ENCODE peak calls at places on chromosomes 2 and 18, in six cellular contexts. X is body of pancreas, I is GM13977, C is left ventricle myocardium inferior, S is IMR-90, V is NB4. H is an unnamed sample.

GRCh38 chr2:201806442-201806841 is at the start of gene CDK15:
- DNase-seq in X (no peak), V (no peak), S (peak), I (no peak), C (no peak), H (peak)

GRCh38 chr2:86286518-86286917 is 50.9 kb downstream of the REEP1 start:
- DNase-seq in X (peak), V (no peak), I (no peak), S (no peak), C (no peak), H (no peak)

GRCh38 chr2:37168217-37168981 is 11.6 kb upstream of the EIF2AK2 start:
- DNase-seq in C (no peak), V (peak), I (peak), S (peak), X (peak), H (no peak)

GRCh38 chr2:11692966-11693521 is 23.0 kb upstream of the NTSR2 start:
- DNase-seq in X (peak), S (peak), V (peak), C (no peak), I (peak), H (peak)

GRCh38 chr2:132627542-132627941 is 42.5 kb downstream of the LYPD1 start:
- DNase-seq in V (no peak), X (no peak), C (no peak), I (no peak), S (no peak), H (no peak)

GRCh38 chr18:10420561-10421352 is 33.7 kb upstream of the APCDD1 start:
- DNase-seq in X (no peak), C (no peak), I (no peak), V (no peak), S (peak), H (no peak)

GRCh38 chr2:25349397-25349796 is 7.7 kb upstream of the DNMT3A start:
- DNase-seq in V (no peak), S (peak), C (no peak), I (no peak), X (no peak), H (peak)

GRCh38 chr18:47113796-47114540 is 36.3 kb downstream of the HDHD2 start:
- DNase-seq in S (peak), V (no peak), I (no peak), X (no peak), C (no peak), H (no peak)

GRCh38 chr18:8610442-8610801 is 1.2 kb downstream of the RAB12 start:
- DNase-seq in V (peak), I (no peak), X (peak), C (no peak), S (peak), H (no peak)

DNA sequence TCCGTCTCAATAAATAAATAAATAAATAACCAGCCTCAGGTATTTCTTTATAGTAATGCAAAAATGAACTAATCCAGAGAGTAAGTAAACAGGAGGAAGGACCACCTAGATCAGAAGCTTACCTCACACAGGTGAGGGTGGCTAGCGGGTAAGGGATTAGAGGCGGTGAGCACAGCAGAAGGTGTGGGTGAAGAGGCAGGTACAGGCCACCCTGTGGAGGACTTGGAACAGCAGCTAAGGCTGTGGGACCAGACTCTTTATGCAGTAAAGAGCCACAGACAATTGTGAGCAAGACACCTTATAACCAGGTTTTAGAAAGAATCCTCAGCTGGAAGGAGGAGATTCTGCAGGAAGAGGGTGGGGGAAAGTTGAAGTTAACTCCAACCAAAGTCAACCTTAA is 34.2 kb upstream of the TTR start:
- DNase-seq in I (no peak), X (no peak), S (no peak), C (no peak), V (no peak), H (no peak)
- TF ChIP-seq CTCF in I (no peak), X (no peak), S (no peak), C (no peak), V (no peak), H (no peak)

DNA sequence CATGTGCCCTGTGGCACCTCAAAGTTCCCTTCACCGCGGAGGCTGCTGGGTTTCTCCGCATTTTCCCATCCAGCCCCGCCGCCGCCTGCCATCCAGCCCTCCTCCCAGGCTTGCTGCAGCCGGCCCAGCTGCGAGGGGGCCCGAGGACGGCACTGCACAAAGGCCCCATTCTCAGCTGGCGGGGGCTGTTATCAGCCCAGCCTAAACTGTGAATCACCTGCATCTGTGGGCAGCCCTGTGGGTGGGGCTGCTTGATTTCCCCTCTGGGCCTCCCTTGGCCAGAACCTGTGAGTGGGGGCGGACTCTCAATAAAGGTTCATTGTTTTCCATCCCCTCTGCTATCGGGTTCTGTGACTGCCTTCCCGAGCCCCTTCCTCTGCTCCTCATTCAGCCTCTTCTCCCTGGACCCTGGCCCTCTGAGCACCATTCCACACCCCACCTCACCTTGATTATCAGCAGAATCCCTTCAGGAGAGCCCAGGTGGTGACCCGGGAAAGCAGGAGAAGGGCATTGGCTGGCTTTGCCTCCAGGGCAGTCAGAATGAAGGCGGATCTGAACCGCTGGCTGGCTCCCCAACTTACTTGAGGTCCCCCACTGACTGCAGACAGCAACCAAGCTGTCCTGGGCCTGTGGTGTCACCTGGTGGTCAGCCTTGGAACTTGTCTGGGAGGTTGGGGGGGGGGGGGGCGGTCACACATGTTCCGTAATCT is 204.5 kb downstream of the ZFP36L2 start:
- DNase-seq in S (no peak), V (peak), I (no peak), C (no peak), X (peak), H (no peak)
- TF ChIP-seq CTCF in S (peak), V (peak), I (peak), C (no peak), X (peak), H (no peak)

GRCh38 chr2:238015705-238016104 is 45.1 kb upstream of the SCLY start:
- DNase-seq in V (no peak), C (no peak), S (no peak), I (no peak), X (no peak), H (no peak)
- TF ChIP-seq CTCF in V (peak), C (peak), S (no peak), I (peak), X (no peak), H (peak)

DNA sequence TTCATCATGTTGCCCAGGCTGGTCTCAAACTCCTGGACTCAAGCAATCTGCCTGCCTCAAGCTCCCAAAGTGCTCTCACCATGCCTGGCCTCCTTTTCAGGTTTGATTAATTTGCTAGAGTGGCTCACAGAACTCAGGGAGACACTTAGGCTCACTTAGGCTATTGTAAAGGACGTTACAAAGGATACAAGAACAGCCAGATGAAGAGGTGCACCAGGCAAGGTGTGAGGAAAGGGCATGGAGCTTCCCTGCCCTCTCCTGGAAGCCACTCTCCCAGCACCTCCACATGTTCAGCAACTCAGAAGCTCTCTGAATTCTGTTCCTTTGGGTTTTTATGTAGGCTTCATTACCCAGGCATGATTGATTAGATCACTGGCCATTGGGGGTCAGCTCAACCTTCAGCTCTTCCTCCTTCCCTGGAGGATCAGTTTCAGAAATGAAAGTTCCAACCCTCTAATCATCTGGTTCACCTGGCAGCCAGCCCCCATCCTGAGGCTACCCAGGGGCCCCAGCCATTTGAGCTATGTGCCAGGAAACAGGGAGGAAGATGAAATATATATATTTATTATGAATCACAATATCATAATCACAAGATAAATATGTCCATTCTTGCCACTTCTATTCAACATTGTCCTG is 78.7 kb upstream of the RGPD5 start:
- DNase-seq in C (no peak), S (no peak), I (no peak), X (peak), V (no peak), H (no peak)
- TF ChIP-seq CTCF in C (peak), S (peak), I (no peak), X (peak), V (no peak), H (peak)

GRCh38 chr18:57027190-57027708 is 119.6 kb upstream of the BOD1L2 start:
- DNase-seq in V (no peak), X (peak), I (no peak), S (no peak), C (no peak), H (no peak)
- TF ChIP-seq CTCF in V (no peak), X (no peak), I (no peak), S (no peak), C (no peak), H (no peak)

DNA sequence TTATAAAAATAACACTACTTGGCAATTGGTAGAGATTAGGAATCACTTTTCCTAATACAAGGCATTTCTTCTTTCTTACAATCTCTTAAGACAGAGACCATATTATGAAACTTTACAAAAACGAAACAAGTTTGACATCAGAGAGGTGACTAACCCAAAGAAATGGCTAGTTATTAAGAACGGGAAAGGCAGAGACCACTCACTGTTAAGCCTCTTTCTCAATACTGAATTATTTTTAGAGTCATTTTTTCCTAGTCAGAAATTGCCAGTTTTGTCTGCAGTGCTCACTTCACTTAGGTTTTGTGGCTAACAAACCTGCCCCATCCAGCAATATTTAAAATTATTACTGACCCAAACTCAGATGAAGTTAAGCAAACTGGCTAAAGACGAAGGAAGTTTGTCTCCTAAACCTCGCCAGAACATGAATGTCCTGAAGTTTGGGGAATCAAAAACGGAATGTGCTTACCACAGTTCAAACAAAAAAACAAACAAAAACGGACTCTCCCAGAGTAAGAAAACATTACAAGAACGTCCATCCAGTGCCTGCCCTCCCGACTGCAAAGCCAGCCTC is 1.3 kb downstream of the KANSL1L start:
- DNase-seq in C (no peak), X (no peak), V (peak), S (peak), I (peak), H (no peak)
- TF ChIP-seq CTCF in C (no peak), X (no peak), V (no peak), S (no peak), I (no peak), H (no peak)

DNA sequence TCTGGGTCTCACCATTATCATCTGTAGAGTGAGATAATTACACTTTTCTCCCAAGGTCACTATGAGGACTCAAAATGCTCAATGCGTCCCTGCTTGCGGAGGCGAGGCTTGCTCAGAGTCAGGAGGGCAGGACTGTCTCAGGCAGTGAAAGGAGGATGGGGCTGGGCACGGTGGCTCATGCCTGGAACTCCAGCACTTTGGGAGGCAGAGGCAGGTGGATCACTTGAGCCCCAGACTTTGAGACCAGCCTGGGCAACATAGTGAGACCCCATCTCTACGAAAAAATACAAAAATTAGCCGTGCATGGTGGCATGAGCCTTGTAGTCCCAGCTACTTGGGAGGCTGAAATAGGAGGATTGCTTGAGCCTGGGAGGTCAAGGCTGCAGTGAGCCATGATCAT is 1.8 kb upstream of the KCNIP3 start:
- DNase-seq in S (no peak), V (no peak), C (no peak), I (no peak), X (no peak), H (no peak)
- TF ChIP-seq CTCF in S (no peak), V (no peak), C (no peak), I (no peak), X (no peak), H (no peak)

GRCh38 chr2:137202310-137202709 is 437.0 kb downstream of the THSD7B start:
- DNase-seq in I (no peak), S (no peak), V (no peak), X (no peak), C (no peak), H (no peak)
- TF ChIP-seq CTCF in I (no peak), S (no peak), V (no peak), X (no peak), C (no peak), H (no peak)

DNA sequence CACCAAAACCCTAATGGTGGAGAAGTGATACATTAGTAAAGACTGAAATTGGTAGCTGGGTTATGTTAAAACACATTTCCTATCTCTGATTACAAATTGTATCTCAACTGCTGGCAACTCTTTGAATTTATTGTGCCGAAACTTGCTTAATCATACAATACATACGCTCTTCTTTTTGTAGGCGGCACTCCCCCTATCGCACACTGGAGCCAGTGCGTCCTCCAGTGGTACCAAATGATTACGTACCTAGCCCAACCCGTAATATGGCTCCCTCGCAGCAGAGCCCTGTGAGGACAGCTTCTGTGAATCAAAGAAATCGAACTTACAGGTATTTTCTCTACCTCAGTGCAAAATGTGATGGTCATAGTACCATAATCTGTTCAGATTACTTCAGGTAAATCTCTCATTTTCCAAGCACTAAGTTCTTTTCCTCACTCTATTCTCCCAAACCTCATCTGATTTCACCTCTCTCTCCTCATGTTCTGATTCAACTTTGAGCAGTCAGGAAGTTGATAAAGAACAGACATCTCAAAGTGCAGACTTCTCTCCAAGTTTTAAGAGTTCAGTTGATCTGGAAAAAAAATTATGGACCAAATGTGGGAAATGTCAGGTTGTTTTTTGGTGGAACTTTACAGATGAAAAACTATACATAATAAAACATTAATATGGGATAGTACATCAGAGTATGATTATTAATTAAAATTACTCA is 66.5 kb downstream of the ABI2 start:
- DNase-seq in I (no peak), X (no peak), C (no peak), S (no peak), V (peak), H (no peak)
- TF ChIP-seq CTCF in I (no peak), X (no peak), C (no peak), S (no peak), V (peak), H (no peak)

GRCh38 chr18:60069145-60069544 is 169.3 kb downstream of the PMAIP1 start:
- DNase-seq in C (no peak), X (no peak), V (no peak), I (no peak), S (no peak), H (no peak)
- TF ChIP-seq CTCF in C (no peak), X (no peak), V (no peak), I (no peak), S (no peak), H (no peak)

H was measured in heart left ventricle.